ENCODE peak calls at places on chromosomes 12 and 14, in four cellular contexts. E is cardiac muscle cell, C is kidney, O is PC-9. G is an unnamed sample.

GRCh38 chr12:65470261-65470660 is 191.8 kb downstream of the MSRB3 start:
- DNase-seq in E (peak; percentile 27), C (no peak), O (no peak), G (no peak)

GRCh38 chr12:132089407-132089910 is 54.7 kb downstream of the DDX51 start:
- DNase-seq in E (peak; percentile 12), C (no peak), O (no peak), G (no peak)

GRCh38 chr14:83483063-83483462 is 1949.4 kb upstream of the SEL1L start:
- DNase-seq in E (peak; percentile 28), C (no peak), O (no peak), G (no peak)

GRCh38 chr14:95365401-95365800 is 45.7 kb upstream of the CLMN start:
- DNase-seq in E (no peak), C (no peak), O (no peak), G (no peak)

GRCh38 chr14:33922125-33922524 is 28.7 kb downstream of the EGLN3 start:
- DNase-seq in E (peak; percentile 20), C (no peak), O (no peak), G (peak; percentile 29)

GRCh38 chr12:7395950-7396349 is 48.0 kb downstream of the CD163L1 start:
- DNase-seq in E (no peak), C (no peak), O (no peak), G (no peak)

GRCh38 chr12:101051901-101052550 is 158.0 kb downstream of the SLC5A8 start:
- DNase-seq in E (peak; percentile 97), C (no peak), O (no peak), G (no peak)

GRCh38 chr14:99855271-99855670 is 62.1 kb downstream of the EML1 start:
- DNase-seq in E (no peak), C (no peak), O (no peak), G (no peak)

GRCh38 chr14:28652782-28653181 is 113.8 kb upstream of the FOXG1 start:
- DNase-seq in E (no peak), C (no peak), O (peak; percentile 72), G (peak; percentile 82)

GRCh38 chr12:101933866-101934514 is 56.6 kb downstream of the DRAM1 start:
- DNase-seq in E (peak; percentile 34), C (no peak), O (no peak), G (no peak)

GRCh38 chr12:7588703-7589329 is 76.9 kb downstream of the APOBEC1 start:
- DNase-seq in E (peak; percentile 31), C (no peak), O (peak; percentile 42), G (no peak)

GRCh38 chr12:121888478-121889266 is at the start of gene PSMD9:
- DNase-seq in E (peak; percentile 99), C (peak; percentile 99), O (peak; percentile 89), G (peak; percentile 88)

GRCh38 chr14:69982220-69982795 is 103.1 kb downstream of the SMOC1 start:
- DNase-seq in E (no peak), C (no peak), O (no peak), G (no peak)

GRCh38 chr14:65658202-65658601 is 245.7 kb downstream of the FUT8 start:
- DNase-seq in E (peak; percentile 18), C (no peak), O (peak; percentile 80), G (peak; percentile 51)

GRCh38 chr12:12212769-12213168 is 54.1 kb downstream of the LRP6 start:
- DNase-seq in E (no peak), C (no peak), O (peak; percentile 59), G (no peak)

GRCh38 chr14:90559811-90560492 is 163.1 kb downstream of the CALM1 start:
- DNase-seq in E (no peak), C (no peak), O (no peak), G (no peak)

GRCh38 chr14:22466520-22466919 is 122.5 kb downstream of the DAD1 start:
- DNase-seq in E (no peak), C (no peak), O (peak; percentile 62), G (no peak)

GRCh38 chr12:27478949-27479348 is 32.4 kb downstream of the SMCO2 start:
- DNase-seq in E (no peak), C (no peak), O (no peak), G (no peak)

GRCh38 chr12:89162704-89163261 is 189.5 kb downstream of the DUSP6 start:
- DNase-seq in E (peak; percentile 98), C (no peak), O (peak; percentile 97), G (peak; percentile 99)

GRCh38 chr14:72847721-72848120 is 46.2 kb downstream of the DPF3 start:
- DNase-seq in E (no peak), C (no peak), O (no peak), G (no peak)

GRCh38 chr14:36069535-36069900 is 107.0 kb downstream of the PTCSC3 start:
- DNase-seq in E (peak; percentile 43), C (no peak), O (no peak), G (no peak)

GRCh38 chr14:53638966-53639365 is 317.7 kb downstream of the BMP4 start:
- DNase-seq in E (no peak), C (no peak), O (no peak), G (no peak)

GRCh38 chr12:15796493-15797141 is 7.4 kb upstream of the EPS8 start:
- DNase-seq in E (no peak), C (peak; percentile 44), O (peak; percentile 79), G (no peak)

GRCh38 chr12:26153421-26154154 is 28.8 kb upstream of the BHLHE41 start:
- DNase-seq in E (peak; percentile 92), C (no peak), O (peak; percentile 97), G (peak; percentile 69)

GRCh38 chr12:26156201-26156871 is 31.5 kb upstream of the BHLHE41 start:
- DNase-seq in E (no peak), C (no peak), O (no peak), G (no peak)

GRCh38 chr12:26149963-26150362 is 25.1 kb upstream of the BHLHE41 start:
- DNase-seq in E (no peak), C (no peak), O (no peak), G (no peak)

GRCh38 chr12:26152507-26153102 is 27.8 kb upstream of the BHLHE41 start:
- DNase-seq in E (no peak), C (no peak), O (peak; percentile 50), G (no peak)

GRCh38 chr12:26150737-26151450 is 26.1 kb upstream of the BHLHE41 start:
- DNase-seq in E (peak; percentile 86), C (no peak), O (peak; percentile 42), G (no peak)
- H3K27ac ChIP-seq in E (no peak overlapping the region), C (no peak overlapping the region), O (peak overlapping the region; percentile 37), G (no peak overlapping the region)

DNA sequence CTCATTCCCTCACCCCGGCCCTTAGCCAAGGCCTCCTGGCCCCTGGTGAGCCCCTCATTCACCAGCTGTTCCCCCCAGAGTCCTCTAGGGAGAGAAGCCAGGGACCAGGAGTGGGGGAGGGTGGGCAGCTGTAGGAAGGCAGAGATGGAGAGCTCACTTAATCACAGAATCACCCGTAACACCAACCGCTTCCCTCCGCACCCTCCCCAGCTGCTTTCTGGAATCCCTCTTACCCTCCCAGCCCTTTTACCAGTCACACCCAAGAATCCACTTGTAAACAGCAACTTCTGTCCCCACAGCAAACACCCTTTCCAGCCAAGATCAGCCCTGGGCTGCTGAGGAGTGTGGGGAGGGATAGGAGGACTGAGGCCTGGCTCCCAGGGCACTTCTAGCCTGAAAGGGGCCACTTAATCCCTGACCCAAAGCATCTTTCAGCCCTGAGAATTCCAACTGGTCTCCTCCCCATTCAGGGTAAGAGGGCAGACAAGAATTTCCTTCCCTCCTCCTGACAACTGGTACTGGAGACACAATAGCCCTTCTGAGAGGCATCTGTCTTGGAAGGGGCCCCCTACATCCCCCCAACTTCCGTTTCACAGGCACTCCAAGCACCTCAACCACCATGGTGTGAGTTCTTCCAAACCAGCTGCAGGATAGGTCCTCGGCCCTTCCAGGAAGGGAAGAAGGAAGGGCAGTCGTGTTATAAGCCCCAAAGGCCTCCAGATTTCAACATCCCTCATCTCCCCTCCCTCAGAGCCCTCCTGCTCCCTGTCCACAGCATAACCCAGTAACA is 18.6 kb downstream of the NCKAP5L start:
- DNase-seq in E (no peak), C (no peak), O (no peak), G (no peak)
- H3K27ac ChIP-seq in E (peak overlapping the region; percentile 84), C (no peak overlapping the region), O (no peak overlapping the region), G (no peak overlapping the region)

DNA sequence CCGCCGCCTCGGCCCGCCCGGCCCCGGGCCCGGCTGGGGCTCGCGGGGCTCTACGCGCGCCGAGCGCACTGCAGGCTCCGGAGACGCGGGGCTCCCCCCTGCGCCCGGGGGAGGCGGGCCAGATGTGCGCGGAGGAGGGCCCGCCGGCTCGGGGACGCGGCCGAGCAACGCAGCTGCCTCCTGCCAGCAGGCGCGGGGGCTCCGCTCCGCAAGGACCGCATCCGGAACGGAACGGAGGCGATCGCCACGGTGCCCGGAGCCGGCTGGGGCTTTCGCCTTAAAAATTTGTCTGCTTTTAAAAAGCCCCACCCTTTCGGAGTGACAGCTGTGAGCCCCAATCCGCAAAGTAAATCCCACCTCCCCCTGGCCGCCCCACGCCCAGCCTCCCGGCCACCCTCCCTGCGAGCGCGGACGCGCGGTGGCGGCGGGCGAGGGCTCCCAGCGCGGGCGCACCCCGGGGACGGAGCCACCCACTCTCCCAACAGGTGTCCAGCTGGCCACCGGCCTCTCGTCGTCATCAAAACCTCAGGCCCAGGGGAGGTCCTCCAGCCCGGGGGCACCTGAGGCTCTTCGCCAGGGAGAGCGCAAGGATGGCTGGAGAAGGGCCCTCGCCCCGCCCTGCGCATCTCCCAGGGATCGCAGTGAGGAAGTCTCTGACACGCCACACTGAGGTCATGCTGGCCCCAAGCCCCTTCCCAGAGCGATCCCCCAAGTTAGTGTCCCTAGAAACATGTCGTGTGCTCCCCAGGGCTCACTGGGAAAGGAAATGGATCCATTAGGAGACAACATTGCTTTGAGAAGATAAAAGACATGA is at the start of gene TMEM132D:
- DNase-seq in E (no peak), C (no peak), O (no peak), G (no peak)
- H3K27ac ChIP-seq in E (no peak within 1 kb of the TSS), C (no peak within 1 kb of the TSS), O (no peak within 1 kb of the TSS), G (no peak within 1 kb of the TSS)

GRCh38 chr12:110819646-110820045 is 27.1 kb upstream of the CCDC63 start:
- DNase-seq in E (no peak), C (no peak), O (no peak), G (no peak)

GRCh38 chr12:110816761-110817160 is 30.0 kb upstream of the CCDC63 start:
- DNase-seq in E (no peak), C (no peak), O (no peak), G (no peak)

GRCh38 chr12:110821917-110822316 is 24.9 kb upstream of the CCDC63 start:
- DNase-seq in E (no peak), C (no peak), O (no peak), G (no peak)

GRCh38 chr12:110818511-110818910 is 28.3 kb upstream of the CCDC63 start:
- DNase-seq in E (no peak), C (no peak), O (no peak), G (no peak)

DNA sequence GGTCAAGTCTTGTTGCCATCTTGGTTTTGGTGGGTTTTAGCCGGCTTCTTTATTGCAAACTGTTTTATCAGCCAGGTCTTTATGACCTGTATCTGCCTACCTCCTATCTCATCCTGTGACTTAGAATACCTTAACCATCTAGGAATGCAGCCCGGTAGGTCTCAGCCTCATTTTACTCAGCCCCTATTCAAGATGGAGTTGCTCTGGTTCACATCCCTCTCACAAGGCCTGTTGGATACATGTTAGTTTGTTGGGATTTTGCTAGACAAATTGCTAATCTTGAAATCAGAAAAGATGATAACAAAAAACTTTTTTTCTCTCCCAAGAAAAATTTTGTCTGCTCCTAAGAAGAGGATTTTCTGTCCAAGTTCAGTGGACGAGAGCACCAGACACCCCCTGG is 27.6 kb upstream of the CCDC63 start:
- DNase-seq in E (no peak), C (no peak), O (no peak), G (no peak)
- H3K27ac ChIP-seq in E (no peak overlapping the region), C (no peak overlapping the region), O (no peak overlapping the region), G (no peak overlapping the region)

G was measured in epithelial cell of prostate.